ENCODE peak calls at places on chromosomes 12 and 14, in six cellular contexts. R is NB4, S is HFF-Myc, Y is GM13977, M is neural crest cell, G is astrocyte. N is an unnamed sample.

GRCh38 chr12:61915420-61915819 is 344.8 kb upstream of the USP15 start:
- DNase-seq in G (no peak), Y (no peak), M (no peak), S (no peak), R (peak), N (no peak)

GRCh38 chr12:101165319-101165718 is 44.7 kb downstream of the SLC5A8 start:
- DNase-seq in M (no peak), Y (no peak), G (no peak), R (no peak), S (no peak), N (no peak)

GRCh38 chr12:27555928-27556778 is 32.1 kb downstream of the PPFIBP1 start:
- DNase-seq in R (no peak), M (no peak), S (no peak), G (peak), Y (peak), N (no peak)

GRCh38 chr14:68147331-68147730 is 327.8 kb downstream of the RAD51B start:
- DNase-seq in S (no peak), R (no peak), M (no peak), G (no peak), Y (no peak), N (no peak)

GRCh38 chr12:2877959-2878732 is 1.1 kb downstream of the RHNO1 start:
- DNase-seq in R (peak), S (no peak), Y (peak), M (no peak), G (no peak), N (peak)

GRCh38 chr12:26090853-26091510 is 33.9 kb downstream of the BHLHE41 start:
- DNase-seq in Y (no peak), R (no peak), G (peak), M (no peak), S (no peak), N (no peak)

GRCh38 chr14:59176764-59177163 is 11.7 kb upstream of the DAAM1 start:
- DNase-seq in R (no peak), G (no peak), M (no peak), S (no peak), Y (no peak), N (no peak)

GRCh38 chr12:22051114-22051698 is 5.2 kb downstream of the CMAS start:
- DNase-seq in M (no peak), G (no peak), R (no peak), S (no peak), Y (no peak), N (no peak)

GRCh38 chr14:76096257-76096656 is 55.5 kb upstream of the GPATCH2L start:
- DNase-seq in S (no peak), M (no peak), R (no peak), Y (no peak), G (no peak), N (no peak)

GRCh38 chr14:65810326-65810725 is 397.8 kb downstream of the FUT8 start:
- DNase-seq in S (no peak), G (no peak), M (no peak), R (no peak), Y (no peak), N (no peak)

GRCh38 chr14:81102217-81102616 is 118.5 kb downstream of the GTF2A1 start:
- DNase-seq in S (no peak), R (no peak), Y (no peak), M (no peak), G (no peak), N (no peak)

GRCh38 chr12:97960741-97961608 is 498.4 kb downstream of the RMST start:
- DNase-seq in R (peak), Y (peak), S (no peak), M (peak), G (peak), N (peak)

GRCh38 chr14:58716706-58717105 is 78.9 kb downstream of the DACT1 start:
- DNase-seq in M (no peak), S (no peak), G (no peak), Y (no peak), R (no peak), N (no peak)

GRCh38 chr12:94055528-94055927 is 92.8 kb upstream of the PLXNC1 start:
- DNase-seq in R (no peak), G (no peak), M (no peak), S (no peak), Y (no peak), N (no peak)

GRCh38 chr14:99574099-99574880 is 29.7 kb downstream of the CCDC85C start:
- DNase-seq in M (no peak), G (peak), Y (no peak), S (no peak), R (no peak), N (no peak)

GRCh38 chr14:70265422-70265821 is 76.7 kb upstream of the SLC8A3 start:
- DNase-seq in R (no peak), M (no peak), Y (no peak), S (no peak), G (no peak), N (no peak)

GRCh38 chr12:107326237-107326636 is 232.9 kb upstream of the CRY1 start:
- DNase-seq in S (no peak), M (no peak), R (no peak), G (no peak), Y (no peak), N (no peak)

GRCh38 chr12:47725893-47726292 is 603 bp upstream of the ENDOU start:
- DNase-seq in R (peak), S (peak), M (no peak), Y (peak), G (peak), N (peak)

GRCh38 chr14:91364524-91365270 is 52.9 kb downstream of the CCDC88C start:
- DNase-seq in M (no peak), S (no peak), R (no peak), Y (no peak), G (no peak), N (no peak)

GRCh38 chr14:64109821-64110554 is 184.2 kb downstream of the ESR2 start:
- DNase-seq in R (peak), S (no peak), Y (no peak), M (no peak), G (no peak), N (no peak)

GRCh38 chr12:131511391-131511802 is 199.5 kb upstream of the SFSWAP start:
- DNase-seq in M (no peak), G (peak), S (no peak), Y (peak), R (peak), N (peak)

GRCh38 chr14:101601603-101602465 is 40.5 kb downstream of the DIO3 start:
- DNase-seq in M (no peak), G (no peak), S (no peak), Y (no peak), R (no peak), N (no peak)

GRCh38 chr14:99736600-99737371 is 52.7 kb downstream of the CYP46A1 start:
- DNase-seq in S (no peak), G (no peak), Y (no peak), M (no peak), R (no peak), N (no peak)

GRCh38 chr12:124837958-124838803 is 25.5 kb downstream of the SCARB1 start:
- DNase-seq in G (peak), Y (no peak), M (no peak), S (peak), R (no peak), N (no peak)

GRCh38 chr12:37546901-37547475 is 769.6 kb upstream of the ALG10B start:
- DNase-seq in M (no peak), S (no peak), Y (peak), R (no peak), G (no peak), N (no peak)

GRCh38 chr12:93186131-93186530 is 191.6 kb upstream of the NUDT4 start:
- DNase-seq in Y (no peak), M (no peak), R (peak), G (no peak), S (no peak), N (no peak)

GRCh38 chr14:105147701-105148603 is 20.6 kb downstream of the JAG2 start:
- DNase-seq in M (no peak), R (no peak), S (no peak), G (no peak), Y (no peak), N (no peak)

GRCh38 chr12:85057370-85057963 is 21.3 kb downstream of the LRRIQ1 start:
- DNase-seq in M (peak), S (peak), G (peak), R (peak), Y (peak), N (peak)

GRCh38 chr14:51328089-51328941 is 88.3 kb downstream of the TMX1 start:
- DNase-seq in R (no peak), G (peak), M (no peak), Y (no peak), S (no peak), N (no peak)

GRCh38 chr14:76870146-76870545 is 43.9 kb downstream of the LRRC74A start:
- DNase-seq in S (no peak), M (no peak), R (peak), Y (no peak), G (no peak), N (no peak)

GRCh38 chr14:64762044-64763034 is 58.1 kb downstream of the PLEKHG3 start:
- DNase-seq in R (peak), G (peak), S (peak), M (no peak), Y (no peak), N (no peak)

GRCh38 chr14:75724414-75725204 is 63.6 kb downstream of the TTLL5 start:
- DNase-seq in M (no peak), G (no peak), Y (peak), S (no peak), R (no peak), N (peak)

GRCh38 chr12:81086342-81086741 is 8.5 kb downstream of the ACSS3 start:
- DNase-seq in Y (no peak), G (no peak), M (no peak), R (no peak), S (no peak), N (no peak)

GRCh38 chr12:42326466-42327226 is 679 bp downstream of the PPHLN1 start:
- DNase-seq in M (no peak), Y (no peak), R (peak), G (peak), S (no peak), N (no peak)

GRCh38 chr12:68011206-68011881 is 22.1 kb downstream of the IFNG-AS1 start:
- DNase-seq in Y (no peak), G (no peak), M (no peak), S (no peak), R (no peak), N (no peak)
- TF ChIP-seq CTCF in Y (no peak), G (no peak), M (no peak), S (no peak), R (no peak), N (no peak)

GRCh38 chr12:68807576-68808387 is at the start of gene MDM2:
- DNase-seq in R (peak), G (peak), Y (peak), S (no peak), M (peak), N (peak)
- TF ChIP-seq CTCF in R (peak), G (peak), Y (peak), S (peak), M (peak), N (peak)

GRCh38 chr14:94598816-94599655 is 13.2 kb upstream of the SERPINA3 start:
- DNase-seq in Y (no peak), R (peak), M (peak), S (peak), G (peak), N (no peak)
- TF ChIP-seq CTCF in Y (no peak), R (no peak), M (no peak), S (no peak), G (no peak), N (no peak)

GRCh38 chr12:56271031-56271430 is 4.3 kb downstream of the COQ10A start:
- DNase-seq in G (no peak), Y (no peak), R (peak), S (no peak), M (no peak), N (no peak)
- TF ChIP-seq CTCF in G (peak), Y (peak), R (peak), S (peak), M (peak), N (peak)

DNA sequence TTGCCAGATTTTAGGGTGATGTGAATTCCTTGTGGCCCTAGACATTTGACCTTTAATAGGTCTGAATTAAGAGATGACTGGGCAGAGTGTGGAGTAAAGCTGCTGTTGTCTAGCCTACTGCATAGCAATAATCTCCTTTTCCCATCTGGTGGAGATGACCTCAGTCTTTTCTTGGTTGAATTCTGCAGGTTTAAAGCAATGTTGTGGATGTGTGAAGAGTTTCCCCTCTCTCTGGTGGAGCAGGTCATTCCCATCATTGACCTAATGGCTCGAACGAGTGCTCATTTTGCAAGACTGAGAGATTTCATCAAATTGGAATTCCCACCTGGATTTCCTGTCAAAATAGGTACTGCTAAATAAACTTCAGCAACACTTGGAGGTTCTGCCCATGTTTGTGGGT is 19.0 kb downstream of the C12orf76 start:
- DNase-seq in Y (no peak), M (no peak), G (no peak), S (no peak), R (no peak), N (no peak)
- TF ChIP-seq CTCF in Y (no peak), M (no peak), G (no peak), S (no peak), R (no peak), N (no peak)

GRCh38 chr12:108570743-108571603 is 8.6 kb downstream of the ISCU start:
- DNase-seq in S (no peak), G (no peak), M (no peak), R (peak), Y (no peak), N (no peak)
- TF ChIP-seq CTCF in S (peak), G (peak), M (peak), R (peak), Y (peak), N (peak)